ENCODE peak calls at places on chromosomes 5 and 9, in eight cellular contexts. I is pulmonary artery endothelial cell, X is SK-MEL-5, F is GM20000, H is LHCN-M2, P is PC-3, O is small intestine, C is kidney tubule cell. M is an unnamed sample.

GRCh38 chr5:10509593-10509992 is 54.3 kb upstream of the ANKRD33B start:
- DNase-seq in I (no peak), X (no peak), F (no peak), H (no peak), P (no peak), O (no peak), C (no peak), M (no peak)

GRCh38 chr5:171924493-171925122 is 81.8 kb downstream of the FBXW11 start:
- DNase-seq in I (no peak), X (no peak), F (no peak), H (no peak), P (no peak), O (no peak), C (no peak), M (no peak)

GRCh38 chr9:83962165-83962564 is 17.9 kb downstream of the HNRNPK start:
- DNase-seq in I (no peak), X (peak; percentile 43), F (no peak), H (no peak), P (peak; percentile 94), O (peak; percentile 42), C (peak; percentile 72), M (no peak)

GRCh38 chr5:172383231-172383802 is 71.0 kb downstream of the SH3PXD2B start:
- DNase-seq in I (no peak), X (no peak), F (no peak), H (peak; percentile 57), P (peak; percentile 99), O (peak; percentile 76), C (peak; percentile 72), M (no peak)

GRCh38 chr5:156328176-156328575 is 1.2 kb downstream of the SGCD start:
- DNase-seq in I (no peak), X (peak; percentile 27), F (no peak), H (peak; percentile 52), P (no peak), O (no peak), C (no peak), M (no peak)

GRCh38 chr9:76658510-76659231 is 105.6 kb upstream of the PCA3 start:
- DNase-seq in I (peak; percentile 22), X (peak; percentile 62), F (peak; percentile 66), H (peak; percentile 66), P (peak; percentile 39), O (peak; percentile 78), C (peak; percentile 60), M (no peak)

GRCh38 chr9:97321681-97322080 is 14.2 kb downstream of the CCDC180 start:
- DNase-seq in I (no peak), X (no peak), F (no peak), H (no peak), P (no peak), O (no peak), C (no peak), M (no peak)

GRCh38 chr5:101091902-101092301 is 188.8 kb upstream of the ST8SIA4 start:
- DNase-seq in I (no peak), X (no peak), F (no peak), H (no peak), P (no peak), O (no peak), C (no peak), M (no peak)

GRCh38 chr5:133754575-133755169 is 142.3 kb upstream of the FSTL4 start:
- DNase-seq in I (no peak), X (peak; percentile 64), F (peak; percentile 46), H (peak; percentile 6), P (peak; percentile 36), O (peak; percentile 41), C (peak; percentile 49), M (peak; percentile 54)

GRCh38 chr9:18726546-18726945 is 252.6 kb downstream of the ADAMTSL1 start:
- DNase-seq in I (no peak), X (no peak), F (no peak), H (no peak), P (no peak), O (no peak), C (no peak), M (no peak)

GRCh38 chr5:146068136-146068717 is 37.1 kb downstream of the PLAC8L1 start:
- DNase-seq in I (no peak), X (no peak), F (no peak), H (peak; percentile 13), P (no peak), O (no peak), C (no peak), M (no peak)

GRCh38 chr5:178590141-178590923 is at the start of gene COL23A1:
- DNase-seq in I (no peak), X (peak; percentile 43), F (peak; percentile 74), H (peak; percentile 14), P (peak; percentile 40), O (no peak), C (peak; percentile 58), M (no peak)

GRCh38 chr9:130927995-130928900 is 10.8 kb downstream of the FIBCD1 start:
- DNase-seq in I (no peak), X (peak; percentile 72), F (peak; percentile 80), H (peak; percentile 49), P (peak; percentile 92), O (peak; percentile 57), C (peak; percentile 97), M (no peak)

GRCh38 chr5:36950586-36951457 is 74.3 kb downstream of the NIPBL start:
- DNase-seq in I (no peak), X (no peak), F (peak; percentile 29), H (peak; percentile 55), P (peak; percentile 83), O (no peak), C (peak; percentile 65), M (no peak)

GRCh38 chr9:1947438-1947837 is 67.7 kb upstream of the SMARCA2 start:
- DNase-seq in I (no peak), X (no peak), F (no peak), H (no peak), P (no peak), O (no peak), C (no peak), M (no peak)

GRCh38 chr5:146568161-146568560 is 52.2 kb upstream of the GPR151 start:
- DNase-seq in I (no peak), X (no peak), F (no peak), H (no peak), P (no peak), O (no peak), C (no peak), M (no peak)

GRCh38 chr9:128361981-128362646 is 9.1 kb upstream of the URM1 start:
- DNase-seq in I (no peak), X (peak; percentile 86), F (peak; percentile 86), H (peak; percentile 90), P (peak; percentile 79), O (peak; percentile 83), C (peak; percentile 82), M (peak; percentile 87)

GRCh38 chr9:137454506-137455360 is 4.4 kb downstream of the NSMF start:
- DNase-seq in I (no peak), X (no peak), F (no peak), H (no peak), P (no peak), O (peak; percentile 89), C (peak; percentile 37), M (no peak)

GRCh38 chr5:168377525-168377924 is 86.1 kb downstream of the WWC1 start:
- DNase-seq in I (no peak), X (no peak), F (no peak), H (no peak), P (no peak), O (no peak), C (no peak), M (no peak)

GRCh38 chr9:131503626-131504465 is 1.1 kb downstream of the POMT1 start:
- DNase-seq in I (no peak), X (no peak), F (peak; percentile 50), H (peak; percentile 60), P (peak; percentile 62), O (peak; percentile 43), C (peak; percentile 68), M (peak; percentile 21)

GRCh38 chr5:163306421-163306820 is 131.0 kb upstream of the CCNG1 start:
- DNase-seq in I (no peak), X (peak; percentile 51), F (no peak), H (peak; percentile 1), P (peak; percentile 57), O (peak; percentile 24), C (peak; percentile 35), M (no peak)

GRCh38 chr9:130110596-130111021 is 56.9 kb downstream of the GPR107 start:
- DNase-seq in I (no peak), X (no peak), F (no peak), H (peak; percentile 18), P (no peak), O (no peak), C (peak; percentile 31), M (no peak)

GRCh38 chr5:124519396-124519795 is 227.0 kb downstream of the ZNF608 start:
- DNase-seq in I (no peak), X (peak; percentile 46), F (no peak), H (peak; percentile 82), P (no peak), O (no peak), C (peak; percentile 64), M (no peak)

GRCh38 chr5:62578540-62578939 is at the start of gene LRRC70:
- DNase-seq in I (peak; percentile 96), X (peak; percentile 9), F (peak; percentile 36), H (peak; percentile 30), P (no peak), O (peak; percentile 23), C (peak; percentile 21), M (no peak)

GRCh38 chr9:85995612-85996011 is 54.7 kb downstream of the NAA35 start:
- DNase-seq in I (no peak), X (no peak), F (no peak), H (no peak), P (no peak), O (no peak), C (no peak), M (no peak)

GRCh38 chr9:111896942-111897830 is 572 bp downstream of the UGCG start:
- DNase-seq in I (no peak), X (peak; percentile 62), F (peak; percentile 83), H (no peak), P (peak; percentile 13), O (peak; percentile 40), C (peak; percentile 67), M (no peak)

GRCh38 chr5:33936004-33936380 is 194 bp upstream of the RXFP3 start:
- DNase-seq in I (no peak), X (peak; percentile 42), F (peak; percentile 79), H (peak; percentile 48), P (peak; percentile 46), O (peak; percentile 2), C (peak; percentile 52), M (no peak)

GRCh38 chr5:62938927-62939326 is 360.3 kb downstream of the LRRC70 start:
- DNase-seq in I (no peak), X (no peak), F (no peak), H (no peak), P (no peak), O (no peak), C (peak; percentile 56), M (no peak)

GRCh38 chr9:68711281-68711680 is 6.2 kb downstream of the PIP5K1B start:
- DNase-seq in I (no peak), X (no peak), F (no peak), H (no peak), P (no peak), O (no peak), C (no peak), M (no peak)

GRCh38 chr5:58925627-58926545 is 343.0 kb downstream of the RAB3C start:
- DNase-seq in I (no peak), X (no peak), F (no peak), H (no peak), P (no peak), O (no peak), C (no peak), M (no peak)

GRCh38 chr9:20698799-20699198 is 14.7 kb downstream of the FOCAD start:
- DNase-seq in I (no peak), X (no peak), F (no peak), H (no peak), P (no peak), O (no peak), C (no peak), M (no peak)

GRCh38 chr5:172658869-172659513 is 17.9 kb downstream of the NEURL1B start:
- DNase-seq in I (no peak), X (no peak), F (no peak), H (peak; percentile 72), P (no peak), O (peak; percentile 45), C (no peak), M (no peak)

GRCh38 chr5:126752052-126752785 is 24.7 kb upstream of the LMNB1 start:
- DNase-seq in I (no peak), X (no peak), F (no peak), H (no peak), P (no peak), O (no peak), C (no peak), M (no peak)

M was measured in H1.